ENCODE peak calls at places on chromosomes 6 and 20, in four cellular contexts. One of them, this sample, is unnamed. For H3K4me1, the result is how much of the 10 kb centered on the place peaks cover.

GRCh38 chr6:40788661-40789111 is 201.5 kb upstream of the LRFN2 start:
- DNase-seq in H9: no peak
- DNase-seq in CD4-positive, alpha-beta memory T cell: peak
- DNase-seq in aorta: no peak
- DNase-seq in this sample: no peak

GRCh38 chr6:40251609-40252008 is 317.3 kb upstream of the MOCS1 start:
- DNase-seq in H9: no peak
- DNase-seq in CD4-positive, alpha-beta memory T cell: no peak
- DNase-seq in aorta: no peak
- DNase-seq in this sample: peak

GRCh38 chr6:146670161-146670560 is 71.4 kb downstream of the ADGB start:
- DNase-seq in H9: no peak
- DNase-seq in CD4-positive, alpha-beta memory T cell: no peak
- DNase-seq in aorta: no peak
- DNase-seq in this sample: no peak

GRCh38 chr6:132961122-132961521 is 146.8 kb downstream of the RPS12 start:
- DNase-seq in H9: no peak
- DNase-seq in CD4-positive, alpha-beta memory T cell: no peak
- DNase-seq in aorta: no peak
- DNase-seq in this sample: no peak

GRCh38 chr6:13272131-13273046 is 55.9 kb downstream of the TBC1D7 start:
- DNase-seq in H9: no peak
- DNase-seq in CD4-positive, alpha-beta memory T cell: no peak
- DNase-seq in aorta: peak
- DNase-seq in this sample: no peak

GRCh38 chr6:17115251-17116089 is 13.6 kb downstream of the STMND1 start:
- DNase-seq in H9: no peak
- DNase-seq in CD4-positive, alpha-beta memory T cell: no peak
- DNase-seq in aorta: no peak
- DNase-seq in this sample: no peak

GRCh38 chr6:134908906-134909516 is 40.9 kb downstream of the ALDH8A1 start:
- DNase-seq in H9: no peak
- DNase-seq in CD4-positive, alpha-beta memory T cell: no peak
- DNase-seq in aorta: peak
- DNase-seq in this sample: peak

GRCh38 chr6:56364482-56365313 is 117.3 kb upstream of the COL21A1 start:
- DNase-seq in H9: no peak
- DNase-seq in CD4-positive, alpha-beta memory T cell: no peak
- DNase-seq in aorta: no peak
- DNase-seq in this sample: peak

GRCh38 chr6:135382182-135382628 is 115.3 kb downstream of the AHI1 start:
- DNase-seq in H9: no peak
- DNase-seq in CD4-positive, alpha-beta memory T cell: no peak
- DNase-seq in aorta: no peak
- DNase-seq in this sample: no peak

DNA sequence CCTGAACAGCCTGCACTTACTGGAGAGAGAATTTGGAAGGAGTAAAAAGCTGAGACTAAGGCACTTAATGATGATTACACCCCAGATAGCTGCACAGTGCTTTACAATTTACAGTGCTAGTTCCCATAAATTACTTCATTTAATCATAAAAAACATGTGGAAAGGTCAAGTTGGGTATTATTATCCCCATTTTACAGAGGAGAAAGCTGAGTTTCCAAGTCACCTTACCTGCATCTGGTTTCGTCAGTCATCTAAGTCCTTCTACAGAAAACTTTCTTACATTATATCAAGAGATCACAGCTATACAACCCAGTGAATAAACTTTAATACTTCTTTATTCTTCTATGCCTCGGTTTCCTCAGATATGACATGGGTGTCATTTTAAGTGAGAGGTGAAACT is 3.3 kb downstream of the PTPRK start:
- DNase-seq in H9: no peak
- DNase-seq in CD4-positive, alpha-beta memory T cell: no peak
- DNase-seq in aorta: no peak
- DNase-seq in this sample: no peak
- H3K4me1 ChIP-seq in H9: under half
- H3K4me1 ChIP-seq in CD4-positive, alpha-beta memory T cell: under half
- H3K4me1 ChIP-seq in aorta: under half
- H3K4me1 ChIP-seq in this sample: half or more

GRCh38 chr6:109455502-109456282 is at the start of gene MICAL1:
- DNase-seq in H9: peak
- DNase-seq in CD4-positive, alpha-beta memory T cell: peak
- DNase-seq in aorta: peak
- DNase-seq in this sample: peak
- H3K4me1 ChIP-seq in H9: under half
- H3K4me1 ChIP-seq in CD4-positive, alpha-beta memory T cell: half or more
- H3K4me1 ChIP-seq in aorta: under half
- H3K4me1 ChIP-seq in this sample: under half

GRCh38 chr6:117685359-117685758 is 10.1 kb downstream of the NUS1 start:
- DNase-seq in H9: no peak
- DNase-seq in CD4-positive, alpha-beta memory T cell: no peak
- DNase-seq in aorta: no peak
- DNase-seq in this sample: no peak
- H3K4me1 ChIP-seq in H9: under half
- H3K4me1 ChIP-seq in CD4-positive, alpha-beta memory T cell: half or more
- H3K4me1 ChIP-seq in aorta: under half
- H3K4me1 ChIP-seq in this sample: under half

GRCh38 chr20:37988555-37988954 is 44.7 kb downstream of the TTI1 start:
- DNase-seq in H9: no peak
- DNase-seq in CD4-positive, alpha-beta memory T cell: no peak
- DNase-seq in aorta: no peak
- DNase-seq in this sample: no peak
- H3K4me1 ChIP-seq in H9: under half
- H3K4me1 ChIP-seq in CD4-positive, alpha-beta memory T cell: under half
- H3K4me1 ChIP-seq in aorta: under half
- H3K4me1 ChIP-seq in this sample: under half

DNA sequence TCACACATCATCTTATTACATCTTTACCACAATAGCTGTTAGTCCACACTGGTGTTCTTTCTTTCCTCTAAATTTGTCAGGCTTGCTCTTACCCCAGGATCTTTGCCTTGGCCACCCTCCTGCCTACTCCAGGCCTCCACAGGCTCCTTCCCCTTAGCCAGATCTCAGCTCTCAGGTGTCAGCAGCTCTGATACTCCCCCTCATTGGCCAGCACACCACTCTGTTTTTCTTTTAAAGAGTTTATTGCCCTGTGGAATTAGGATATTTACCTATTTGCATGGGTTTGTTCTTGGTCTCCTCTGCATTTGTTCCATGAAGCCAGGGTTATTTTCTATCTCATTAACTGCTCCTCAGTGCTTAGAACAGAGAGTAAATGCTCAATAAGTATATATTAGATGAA is 36.7 kb downstream of the GCNT2 start:
- DNase-seq in H9: no peak
- DNase-seq in CD4-positive, alpha-beta memory T cell: no peak
- DNase-seq in aorta: no peak
- DNase-seq in this sample: no peak
- H3K4me1 ChIP-seq in H9: under half
- H3K4me1 ChIP-seq in CD4-positive, alpha-beta memory T cell: under half
- H3K4me1 ChIP-seq in aorta: under half
- H3K4me1 ChIP-seq in this sample: under half

This sample was measured in A673.